ENCODE peak calls at places on chromosome 13, in six cellular contexts. B, W, T, V, K and Y are unnamed samples.

GRCh38 chr13:79485014-79485441 is 4.1 kb downstream of the NDFIP2 start:
- DNase-seq in B (no peak), W (peak; percentile 87), T (no peak), V (peak; percentile 17), K (peak; percentile 73), Y (no peak)

GRCh38 chr13:70357031-70357430 is 248.8 kb upstream of the KLHL1 start:
- DNase-seq in B (no peak), W (no peak), T (no peak), V (no peak), K (no peak), Y (no peak)

GRCh38 chr13:99659234-99659633 is 158.0 kb downstream of the TM9SF2 start:
- DNase-seq in B (no peak), W (no peak), T (no peak), V (no peak), K (no peak), Y (peak; percentile 35)

GRCh38 chr13:40189885-40190655 is 476.4 kb downstream of the FOXO1 start:
- DNase-seq in B (no peak), W (peak; percentile 67), T (no peak), V (no peak), K (no peak), Y (no peak)

GRCh38 chr13:67107973-67108372 is 122.2 kb downstream of the PCDH9 start:
- DNase-seq in B (no peak), W (no peak), T (no peak), V (no peak), K (no peak), Y (no peak)

GRCh38 chr13:23531446-23531845 is 38.8 kb upstream of the TNFRSF19 start:
- DNase-seq in B (no peak), W (no peak), T (no peak), V (no peak), K (no peak), Y (no peak)

GRCh38 chr13:33925563-33925962 is 107.6 kb downstream of the RFC3 start:
- DNase-seq in B (no peak), W (no peak), T (no peak), V (no peak), K (no peak), Y (no peak)

GRCh38 chr13:80389073-80390038 is 48.4 kb upstream of the SPRY2 start:
- DNase-seq in B (no peak), W (no peak), T (no peak), V (no peak), K (no peak), Y (no peak)

GRCh38 chr13:21516806-21517205 is 57.7 kb upstream of the ZDHHC20 start:
- DNase-seq in B (no peak), W (no peak), T (no peak), V (no peak), K (no peak), Y (no peak)

GRCh38 chr13:93244141-93244917 is 17.7 kb downstream of the GPC6 start:
- DNase-seq in B (no peak), W (peak; percentile 66), T (no peak), V (peak; percentile 32), K (no peak), Y (peak; percentile 11)

GRCh38 chr13:22883262-22883840 is 297.4 kb upstream of the SGCG start:
- DNase-seq in B (no peak), W (no peak), T (no peak), V (no peak), K (no peak), Y (no peak)

GRCh38 chr13:91112191-91112579 is 235.3 kb upstream of the MIR17HG start:
- DNase-seq in B (no peak), W (no peak), T (no peak), V (no peak), K (no peak), Y (no peak)

GRCh38 chr13:26186995-26187394 is 35.1 kb downstream of the RNF6 start:
- DNase-seq in B (no peak), W (no peak), T (no peak), V (no peak), K (no peak), Y (no peak)

GRCh38 chr13:33838567-33839131 is 20.7 kb downstream of the RFC3 start:
- DNase-seq in B (no peak), W (peak; percentile 27), T (no peak), V (no peak), K (no peak), Y (no peak)

GRCh38 chr13:44313674-44314073 is 60.0 kb upstream of the SERP2 start:
- DNase-seq in B (no peak), W (peak; percentile 76), T (no peak), V (peak; percentile 86), K (peak; percentile 61), Y (no peak)

GRCh38 chr13:114157869-114158495 is 21.1 kb upstream of the CFAP97D2 start:
- DNase-seq in B (no peak), W (no peak), T (no peak), V (no peak), K (no peak), Y (no peak)

GRCh38 chr13:114257014-114257413 is 22.3 kb downstream of the CDC16 start:
- DNase-seq in B (no peak), W (no peak), T (no peak), V (no peak), K (no peak), Y (no peak)

GRCh38 chr13:100636441-100636840 is 38.2 kb downstream of the TMTC4 start:
- DNase-seq in B (no peak), W (no peak), T (no peak), V (no peak), K (no peak), Y (no peak)

GRCh38 chr13:110525328-110526319 is 35.9 kb downstream of the RAB20 start:
- DNase-seq in B (no peak), W (peak; percentile 54), T (no peak), V (no peak), K (no peak), Y (no peak)

GRCh38 chr13:35927554-35927953 is 203.6 kb downstream of the DCLK1 start:
- DNase-seq in B (no peak), W (peak; percentile 91), T (no peak), V (peak; percentile 92), K (peak; percentile 76), Y (peak; percentile 73)

GRCh38 chr13:49421391-49421790 is 22.5 kb downstream of the CAB39L start:
- DNase-seq in B (peak; percentile 21), W (peak; percentile 40), T (no peak), V (peak; percentile 6), K (no peak), Y (peak; percentile 27)

GRCh38 chr13:84810781-84811180 is 928.5 kb upstream of the SLITRK1 start:
- DNase-seq in B (no peak), W (no peak), T (no peak), V (no peak), K (no peak), Y (no peak)

GRCh38 chr13:61954092-61954491 is 538.4 kb upstream of the PCDH20 start:
- DNase-seq in B (no peak), W (no peak), T (no peak), V (no peak), K (no peak), Y (peak; percentile 31)

GRCh38 chr13:101190337-101190736 is 226.0 kb downstream of the NALCN start:
- DNase-seq in B (no peak), W (peak; percentile 51), T (no peak), V (no peak), K (no peak), Y (no peak)

GRCh38 chr13:71240906-71241305 is 626.1 kb downstream of the DACH1 start:
- DNase-seq in B (no peak), W (peak; percentile 15), T (no peak), V (no peak), K (no peak), Y (peak; percentile 32)

GRCh38 chr13:91155512-91156114 is 191.9 kb upstream of the MIR17HG start:
- DNase-seq in B (no peak), W (no peak), T (no peak), V (no peak), K (no peak), Y (no peak)

GRCh38 chr13:40987606-40988280 is 31.4 kb downstream of the ELF1 start:
- DNase-seq in B (no peak), W (no peak), T (no peak), V (no peak), K (no peak), Y (no peak)

GRCh38 chr13:41774605-41775218 is 186.2 kb downstream of the VWA8 start:
- DNase-seq in B (no peak), W (no peak), T (no peak), V (no peak), K (no peak), Y (no peak)

GRCh38 chr13:51717786-51718398 is 86.1 kb downstream of the DHRS12 start:
- DNase-seq in B (no peak), W (no peak), T (no peak), V (no peak), K (no peak), Y (no peak)

GRCh38 chr13:77868717-77869116 is 49.9 kb downstream of the EDNRB start:
- DNase-seq in B (no peak), W (no peak), T (no peak), V (no peak), K (no peak), Y (no peak)

GRCh38 chr13:20833900-20834679 is 60.3 kb upstream of the EEF1AKMT1 start:
- DNase-seq in B (no peak), W (no peak), T (no peak), V (no peak), K (no peak), Y (no peak)